ENCODE peak calls at places on chromosomes 5 and 9, in six cellular contexts. One of them, this sample, is unnamed.

GRCh38 chr9:12934515-12935301 is 159.9 kb downstream of the LURAP1L start:
- DNase-seq in GM19239: no peak
- DNase-seq in NAMALWA: no peak
- DNase-seq in NK-92 treated with Interleukin-12 subunit alpha and Interleukin-12 subunit beta, amount 100 ng/mL, for 24 hours: no peak
- DNase-seq in BE2C: no peak
- DNase-seq in PC-3: no peak
- DNase-seq in this sample: no peak

GRCh38 chr9:70494221-70494620 is 79.8 kb upstream of the KLF9 start:
- DNase-seq in GM19239: no peak
- DNase-seq in NAMALWA: no peak
- DNase-seq in NK-92 treated with Interleukin-12 subunit alpha and Interleukin-12 subunit beta, amount 100 ng/mL, for 24 hours: no peak
- DNase-seq in BE2C: no peak
- DNase-seq in PC-3: no peak
- DNase-seq in this sample: no peak

GRCh38 chr9:87595605-87596004 is 97.9 kb downstream of the DAPK1 start:
- DNase-seq in GM19239: no peak
- DNase-seq in NAMALWA: no peak
- DNase-seq in NK-92 treated with Interleukin-12 subunit alpha and Interleukin-12 subunit beta, amount 100 ng/mL, for 24 hours: no peak
- DNase-seq in BE2C: no peak
- DNase-seq in PC-3: no peak
- DNase-seq in this sample: no peak

GRCh38 chr5:97182571-97183099 is 412 bp downstream of the RIOK2 start:
- DNase-seq in GM19239: no peak
- DNase-seq in NAMALWA: no peak
- DNase-seq in NK-92 treated with Interleukin-12 subunit alpha and Interleukin-12 subunit beta, amount 100 ng/mL, for 24 hours: no peak
- DNase-seq in BE2C: no peak
- DNase-seq in PC-3: peak; percentile 39
- DNase-seq in this sample: no peak

GRCh38 chr5:122182491-122182921 is 53.2 kb downstream of the ZNF474 start:
- DNase-seq in GM19239: no peak
- DNase-seq in NAMALWA: no peak
- DNase-seq in NK-92 treated with Interleukin-12 subunit alpha and Interleukin-12 subunit beta, amount 100 ng/mL, for 24 hours: no peak
- DNase-seq in BE2C: no peak
- DNase-seq in PC-3: peak; percentile 68
- DNase-seq in this sample: no peak

GRCh38 chr9:14183001-14183400 is 130.9 kb downstream of the NFIB start:
- DNase-seq in GM19239: no peak
- DNase-seq in NAMALWA: no peak
- DNase-seq in NK-92 treated with Interleukin-12 subunit alpha and Interleukin-12 subunit beta, amount 100 ng/mL, for 24 hours: no peak
- DNase-seq in BE2C: no peak
- DNase-seq in PC-3: peak; percentile 30
- DNase-seq in this sample: no peak

GRCh38 chr5:76765249-76765648 is 49.3 kb downstream of the F2R start:
- DNase-seq in GM19239: no peak
- DNase-seq in NAMALWA: no peak
- DNase-seq in NK-92 treated with Interleukin-12 subunit alpha and Interleukin-12 subunit beta, amount 100 ng/mL, for 24 hours: no peak
- DNase-seq in BE2C: no peak
- DNase-seq in PC-3: peak; percentile 40
- DNase-seq in this sample: no peak

GRCh38 chr5:123813937-123814624 is 302.1 kb downstream of the CSNK1G3 start:
- DNase-seq in GM19239: no peak
- DNase-seq in NAMALWA: peak; percentile 49
- DNase-seq in NK-92 treated with Interleukin-12 subunit alpha and Interleukin-12 subunit beta, amount 100 ng/mL, for 24 hours: peak; percentile 10
- DNase-seq in BE2C: peak; percentile 23
- DNase-seq in PC-3: peak; percentile 34
- DNase-seq in this sample: no peak

GRCh38 chr9:83177747-83178146 is 114.8 kb upstream of the RASEF start:
- DNase-seq in GM19239: no peak
- DNase-seq in NAMALWA: no peak
- DNase-seq in NK-92 treated with Interleukin-12 subunit alpha and Interleukin-12 subunit beta, amount 100 ng/mL, for 24 hours: no peak
- DNase-seq in BE2C: no peak
- DNase-seq in PC-3: no peak
- DNase-seq in this sample: no peak

GRCh38 chr5:65721050-65721774 is 697 bp downstream of the SGTB start:
- DNase-seq in GM19239: no peak
- DNase-seq in NAMALWA: peak; percentile 62
- DNase-seq in NK-92 treated with Interleukin-12 subunit alpha and Interleukin-12 subunit beta, amount 100 ng/mL, for 24 hours: no peak
- DNase-seq in BE2C: peak; percentile 74
- DNase-seq in PC-3: peak; percentile 43
- DNase-seq in this sample: peak; percentile 46

GRCh38 chr9:8666060-8666459 is 866.5 kb upstream of the DMAC1 start:
- DNase-seq in GM19239: no peak
- DNase-seq in NAMALWA: no peak
- DNase-seq in NK-92 treated with Interleukin-12 subunit alpha and Interleukin-12 subunit beta, amount 100 ng/mL, for 24 hours: no peak
- DNase-seq in BE2C: no peak
- DNase-seq in PC-3: no peak
- DNase-seq in this sample: no peak

GRCh38 chr9:130295431-130295830 is 29.9 kb downstream of the HMCN2 start:
- DNase-seq in GM19239: no peak
- DNase-seq in NAMALWA: no peak
- DNase-seq in NK-92 treated with Interleukin-12 subunit alpha and Interleukin-12 subunit beta, amount 100 ng/mL, for 24 hours: no peak
- DNase-seq in BE2C: no peak
- DNase-seq in PC-3: no peak
- DNase-seq in this sample: no peak

GRCh38 chr5:61085885-61086284 is 76.4 kb downstream of the SMIM15 start:
- DNase-seq in GM19239: no peak
- DNase-seq in NAMALWA: no peak
- DNase-seq in NK-92 treated with Interleukin-12 subunit alpha and Interleukin-12 subunit beta, amount 100 ng/mL, for 24 hours: no peak
- DNase-seq in BE2C: no peak
- DNase-seq in PC-3: no peak
- DNase-seq in this sample: no peak

GRCh38 chr9:94135222-94135621 is 51.0 kb downstream of the PTPDC1 start:
- DNase-seq in GM19239: no peak
- DNase-seq in NAMALWA: no peak
- DNase-seq in NK-92 treated with Interleukin-12 subunit alpha and Interleukin-12 subunit beta, amount 100 ng/mL, for 24 hours: no peak
- DNase-seq in BE2C: no peak
- DNase-seq in PC-3: no peak
- DNase-seq in this sample: no peak

GRCh38 chr5:174793684-174794328 is 69.4 kb downstream of the MSX2 start:
- DNase-seq in GM19239: peak; percentile 45
- DNase-seq in NAMALWA: peak; percentile 59
- DNase-seq in NK-92 treated with Interleukin-12 subunit alpha and Interleukin-12 subunit beta, amount 100 ng/mL, for 24 hours: peak; percentile 4
- DNase-seq in BE2C: peak; percentile 80
- DNase-seq in PC-3: peak; percentile 61
- DNase-seq in this sample: peak; percentile 85

GRCh38 chr9:131717719-131718460 is 22.0 kb downstream of the RAPGEF1 start:
- DNase-seq in GM19239: no peak
- DNase-seq in NAMALWA: no peak
- DNase-seq in NK-92 treated with Interleukin-12 subunit alpha and Interleukin-12 subunit beta, amount 100 ng/mL, for 24 hours: no peak
- DNase-seq in BE2C: no peak
- DNase-seq in PC-3: no peak
- DNase-seq in this sample: no peak

GRCh38 chr5:172749881-172750608 is 20.9 kb downstream of the DUSP1 start:
- DNase-seq in GM19239: no peak
- DNase-seq in NAMALWA: no peak
- DNase-seq in NK-92 treated with Interleukin-12 subunit alpha and Interleukin-12 subunit beta, amount 100 ng/mL, for 24 hours: no peak
- DNase-seq in BE2C: no peak
- DNase-seq in PC-3: no peak
- DNase-seq in this sample: no peak